ENCODE peak calls at places on chromosomes 7 and 10, in four cellular contexts. I is neural crest cell, W is BJ, R is psoas muscle. N is an unnamed sample.

GRCh38 chr10:44173558-44173894 is 211.4 kb downstream of the CXCL12 start:
- DNase-seq in I (no peak), W (no peak), R (no peak), N (no peak)

GRCh38 chr10:48465860-48466521 is 138.9 kb downstream of the ARHGAP22 start:
- DNase-seq in I (no peak), W (no peak), R (no peak), N (peak)

GRCh38 chr7:32501522-32501921 is 6.2 kb downstream of the AVL9 start:
- DNase-seq in I (no peak), W (no peak), R (no peak), N (no peak)

GRCh38 chr10:62613429-62613828 is 191.1 kb upstream of the ADO start:
- DNase-seq in I (no peak), W (no peak), R (no peak), N (no peak)

GRCh38 chr10:71406878-71407277 is 10.2 kb downstream of the CDH23 start:
- DNase-seq in I (no peak), W (no peak), R (no peak), N (no peak)

GRCh38 chr7:25823571-25823970 is 328.4 kb upstream of the NFE2L3 start:
- DNase-seq in I (no peak), W (no peak), R (no peak), N (no peak)

GRCh38 chr10:15842493-15843169 is 17.7 kb downstream of the MINDY3 start:
- DNase-seq in I (no peak), W (no peak), R (no peak), N (no peak)

GRCh38 chr7:1532456-1533254 is 2.2 kb downstream of the MAFK start:
- DNase-seq in I (no peak), W (peak), R (peak), N (peak)

GRCh38 chr7:51366930-51367613 is 50.5 kb upstream of the COBL start:
- DNase-seq in I (peak), W (no peak), R (no peak), N (no peak)

GRCh38 chr10:76001461-76001860 is 570.0 kb downstream of the LRMDA start:
- DNase-seq in I (no peak), W (no peak), R (no peak), N (no peak)

GRCh38 chr10:95363303-95363912 is 72.6 kb upstream of the PDLIM1 start:
- DNase-seq in I (peak), W (no peak), R (no peak), N (no peak)

GRCh38 chr7:45035909-45036308 is 35.9 kb downstream of the CCM2 start:
- DNase-seq in I (no peak), W (no peak), R (no peak), N (no peak)

GRCh38 chr10:121426307-121426706 is 171.9 kb downstream of the FGFR2 start:
- DNase-seq in I (no peak), W (no peak), R (no peak), N (no peak)

GRCh38 chr10:132588301-132589013 is 50.9 kb downstream of the INPP5A start:
- DNase-seq in I (no peak), W (no peak), R (no peak), N (peak)

GRCh38 chr7:133479456-133480097 is 226.7 kb downstream of the EXOC4 start:
- DNase-seq in I (no peak), W (no peak), R (peak), N (no peak)

GRCh38 chr10:118870467-118871243 is 115.9 kb upstream of the CACUL1 start:
- DNase-seq in I (no peak), W (peak), R (no peak), N (peak)

GRCh38 chr10:31004611-31005193 is 27.0 kb downstream of the ZNF438 start:
- DNase-seq in I (no peak), W (peak), R (no peak), N (no peak)

GRCh38 chr7:620885-621284 is 101.2 kb upstream of the PDGFA start:
- DNase-seq in I (no peak), W (no peak), R (no peak), N (no peak)

GRCh38 chr10:108204528-108205313 is 1040.2 kb upstream of the SORCS1 start:
- DNase-seq in I (peak), W (no peak), R (no peak), N (no peak)

GRCh38 chr10:100878291-100878910 is 34.4 kb upstream of the SLF2 start:
- DNase-seq in I (peak), W (no peak), R (no peak), N (no peak)
- TF ChIP-seq CTCF in I (peak), W (peak), R (peak), N (peak)

GRCh38 chr7:82230826-82231581 is 212.6 kb downstream of the CACNA2D1 start:
- DNase-seq in I (no peak), W (no peak), R (no peak), N (no peak)
- TF ChIP-seq CTCF in I (no peak), W (no peak), R (no peak), N (no peak)

GRCh38 chr10:84256510-84257342 is 11.9 kb downstream of the RGR start:
- DNase-seq in I (peak), W (no peak), R (peak), N (no peak)
- TF ChIP-seq CTCF in I (peak), W (peak), R (peak), N (peak)

DNA sequence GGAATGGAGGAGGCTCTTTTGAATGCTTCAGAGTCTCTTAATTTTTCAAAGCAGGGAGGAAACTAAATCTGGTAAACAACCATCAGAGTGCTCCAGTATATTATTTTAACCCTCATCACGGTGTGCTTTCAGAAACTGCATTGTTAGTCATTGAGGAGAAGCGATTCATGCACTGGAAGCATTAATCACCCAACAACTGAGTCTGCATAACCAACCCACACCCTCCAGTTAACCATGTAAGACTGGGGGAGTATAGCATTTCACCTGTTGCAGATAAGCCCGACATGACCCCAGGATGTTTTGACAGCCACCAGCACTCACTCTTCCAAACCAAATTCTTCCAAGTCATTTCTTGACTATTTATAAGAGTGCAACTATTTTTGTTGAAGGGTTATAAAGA is 257.6 kb downstream of the GATA3 start:
- DNase-seq in I (no peak), W (no peak), R (no peak), N (no peak)
- TF ChIP-seq CTCF in I (no peak), W (no peak), R (no peak), N (no peak)

DNA sequence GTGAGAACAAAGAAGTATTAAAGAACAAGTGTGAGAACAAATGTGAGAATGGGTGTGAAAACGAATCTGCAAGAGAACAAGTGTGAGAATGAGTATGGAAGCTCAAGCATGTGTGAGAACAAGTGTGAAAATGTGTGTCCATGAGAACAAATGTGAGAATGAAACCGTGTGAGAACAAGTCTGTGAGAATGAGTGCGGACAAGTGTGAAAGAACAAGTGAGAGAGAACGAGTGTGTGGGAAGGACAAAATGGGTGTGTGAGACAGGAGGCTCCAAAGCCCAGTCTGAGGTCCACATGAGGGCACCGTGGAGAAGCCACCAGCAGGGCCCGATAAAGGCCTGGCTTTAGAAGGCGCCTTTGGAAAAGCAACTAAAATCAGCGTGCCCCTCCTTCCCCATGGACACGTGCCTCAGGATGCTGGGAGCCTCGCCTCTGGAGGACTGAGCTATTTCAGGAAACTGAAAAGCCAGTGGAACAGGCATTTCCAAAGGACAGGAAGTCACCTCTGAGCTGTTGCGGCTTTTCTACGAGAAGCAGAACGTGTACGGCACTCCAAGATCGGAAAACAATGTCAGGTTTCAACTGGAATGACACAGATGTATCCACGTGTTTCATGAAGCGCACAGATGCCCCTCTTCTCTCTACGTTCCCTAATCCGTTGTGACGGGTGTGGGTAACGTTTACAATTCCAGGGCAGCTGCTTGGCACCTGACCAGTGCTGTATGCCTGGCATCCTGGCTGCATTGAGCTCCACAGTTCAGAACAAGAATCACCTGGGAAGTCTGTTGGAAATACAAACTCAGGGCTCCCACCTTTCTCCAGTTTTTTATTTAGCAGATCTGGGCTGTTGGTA is 46.4 kb downstream of the ESYT2 start:
- DNase-seq in I (no peak), W (peak), R (peak), N (no peak)
- TF ChIP-seq CTCF in I (no peak), W (peak), R (peak), N (peak)

GRCh38 chr10:129958118-129958685 is 5.9 kb downstream of the EBF3 start:
- DNase-seq in I (no peak), W (no peak), R (peak), N (no peak)
- TF ChIP-seq CTCF in I (no peak), W (no peak), R (peak), N (no peak)

GRCh38 chr7:2638224-2638991 is 6.6 kb downstream of the TTYH3 start:
- DNase-seq in I (no peak), W (no peak), R (peak), N (no peak)
- TF ChIP-seq CTCF in I (no peak), W (no peak), R (no peak), N (no peak)

DNA sequence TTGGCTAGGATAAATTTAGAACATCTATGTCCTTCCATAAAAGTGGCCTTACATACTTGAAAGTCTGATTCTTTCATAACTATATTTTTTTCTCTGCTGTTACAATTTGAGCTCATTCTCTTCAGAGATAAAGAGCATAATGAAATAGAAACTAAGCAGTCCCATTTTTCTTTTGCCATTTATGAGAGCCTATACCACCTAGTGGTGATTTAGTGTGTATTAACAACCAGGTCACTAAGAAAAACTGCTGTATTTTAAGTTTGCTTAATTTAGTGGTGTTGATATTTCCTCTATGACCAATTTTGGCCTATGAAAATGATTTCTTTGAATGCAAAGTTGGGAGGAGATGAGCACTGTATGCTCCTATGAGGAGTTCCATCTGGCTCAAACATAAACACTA is 88.7 kb upstream of the ZWINT start:
- DNase-seq in I (no peak), W (no peak), R (no peak), N (no peak)
- TF ChIP-seq CTCF in I (peak), W (no peak), R (no peak), N (no peak)

GRCh38 chr10:60732240-60733188 is 45.8 kb upstream of the CDK1 start:
- DNase-seq in I (peak), W (no peak), R (peak), N (no peak)

GRCh38 chr10:60734226-60734625 is 44.1 kb upstream of the CDK1 start:
- DNase-seq in I (no peak), W (no peak), R (no peak), N (no peak)

GRCh38 chr10:60733826-60734225 is 44.5 kb upstream of the CDK1 start:
- DNase-seq in I (no peak), W (no peak), R (no peak), N (no peak)

GRCh38 chr10:60735244-60735643 is 43.0 kb upstream of the CDK1 start:
- DNase-seq in I (no peak), W (no peak), R (no peak), N (no peak)

GRCh38 chr10:60733189-60733815 is 45.0 kb upstream of the CDK1 start:
- DNase-seq in I (peak), W (no peak), R (peak), N (no peak)
- TF ChIP-seq CTCF in I (peak), W (no peak), R (peak), N (peak)